ENCODE peak calls at places on chromosomes 11 and 22, in five cellular contexts. F is mammary epithelial cell, K is neuronal stem cell, Q is mesendoderm, X is K562. D is an unnamed sample.

GRCh38 chr11:128411149-128411548 is 176.2 kb downstream of the ETS1 start:
- DNase-seq in F (no peak), K (no peak), Q (no peak), X (no peak), D (no peak)

GRCh38 chr11:34192481-34193401 is 87.3 kb downstream of the NAT10 start:
- DNase-seq in F (peak; percentile 98), K (no peak), Q (peak; percentile 47), X (no peak), D (peak; percentile 13)

GRCh38 chr11:49851511-49851910 is 100.7 kb upstream of the OR4C13 start:
- DNase-seq in F (no peak), K (no peak), Q (no peak), X (no peak), D (no peak)

GRCh38 chr11:128627666-128628342 is 40.4 kb upstream of the ETS1 start:
- DNase-seq in F (no peak), K (no peak), Q (peak; percentile 81), X (no peak), D (no peak)

GRCh38 chr11:694563-695331 is at the start of gene DEAF1:
- DNase-seq in F (peak; percentile 94), K (peak; percentile 99), Q (peak; percentile 98), X (peak; percentile 83), D (peak; percentile 99)

GRCh38 chr11:93986716-93987115 is 34.4 kb upstream of the HEPHL1 start:
- DNase-seq in F (peak; percentile 77), K (no peak), Q (peak; percentile 5), X (no peak), D (no peak)

GRCh38 chr11:128814856-128815705 is 52.0 kb downstream of the KCNJ1 start:
- DNase-seq in F (peak; percentile 76), K (peak; percentile 79), Q (peak; percentile 97), X (no peak), D (peak; percentile 94)

GRCh38 chr11:31702966-31703365 is 108.2 kb downstream of the PAX6 start:
- DNase-seq in F (no peak), K (no peak), Q (peak; percentile 16), X (no peak), D (no peak)

GRCh38 chr22:36417281-36417686 is 29.5 kb upstream of the MYH9 start:
- DNase-seq in F (peak; percentile 96), K (no peak), Q (peak; percentile 72), X (no peak), D (no peak)

GRCh38 chr11:69499946-69500284 is 18.5 kb downstream of the LINC01488 start:
- DNase-seq in F (no peak), K (no peak), Q (no peak), X (no peak), D (no peak)

GRCh38 chr11:68775951-68776388 is 24.6 kb upstream of the TESMIN start:
- DNase-seq in F (peak; percentile 80), K (no peak), Q (no peak), X (no peak), D (no peak)

GRCh38 chr11:8403310-8403709 is 139.6 kb upstream of the LMO1 start:
- DNase-seq in F (no peak), K (no peak), Q (peak; percentile 4), X (no peak), D (peak; percentile 16)

GRCh38 chr11:8732748-8733241 is 50.2 kb downstream of the RPL27A start:
- DNase-seq in F (peak; percentile 66), K (no peak), Q (peak; percentile 68), X (no peak), D (no peak)

GRCh38 chr11:134682577-134682976 is 270.5 kb upstream of the B3GAT1 start:
- DNase-seq in F (no peak), K (no peak), Q (no peak), X (no peak), D (no peak)

GRCh38 chr22:28893810-28894209 is 10.4 kb downstream of the ZNRF3 start:
- DNase-seq in F (no peak), K (no peak), Q (no peak), X (no peak), D (no peak)

GRCh38 chr11:5489571-5490357 is 1.3 kb downstream of the OR52D1 start:
- DNase-seq in F (no peak), K (no peak), Q (no peak), X (no peak), D (no peak)

GRCh38 chr22:49621601-49622210 is 206.0 kb downstream of the BRD1 start:
- DNase-seq in F (no peak), K (no peak), Q (no peak), X (no peak), D (no peak)

GRCh38 chr22:24087071-24087795 is 76.1 kb downstream of the CABIN1 start:
- DNase-seq in F (no peak), K (no peak), Q (no peak), X (no peak), D (no peak)

GRCh38 chr11:57903441-57904123 is 120.1 kb upstream of the OR9Q1 start:
- DNase-seq in F (peak; percentile 88), K (no peak), Q (peak; percentile 68), X (peak; percentile 60), D (no peak)

GRCh38 chr11:94768602-94769511 is 701 bp downstream of the AMOTL1 start:
- DNase-seq in F (peak; percentile 39), K (peak; percentile 46), Q (no peak), X (peak; percentile 52), D (peak; percentile 63)

GRCh38 chr11:62713343-62713742 is 5.9 kb downstream of the GNG3 start:
- DNase-seq in F (no peak), K (no peak), Q (peak; percentile 50), X (peak; percentile 55), D (no peak)

GRCh38 chr11:86091566-86091965 is 22.7 kb upstream of the PICALM start:
- DNase-seq in F (peak; percentile 78), K (no peak), Q (peak; percentile 32), X (no peak), D (no peak)

GRCh38 chr11:1437500-1437899 is 47.8 kb downstream of the BRSK2 start:
- DNase-seq in F (no peak), K (no peak), Q (peak; percentile 84), X (peak; percentile 73), D (peak; percentile 50)

GRCh38 chr11:41836426-41836825 is 377.0 kb upstream of the LRRC4C start:
- DNase-seq in F (no peak), K (no peak), Q (no peak), X (no peak), D (no peak)

GRCh38 chr11:15671216-15671615 is 556.5 kb downstream of the INSC start:
- DNase-seq in F (no peak), K (no peak), Q (no peak), X (no peak), D (no peak)

GRCh38 chr11:13216019-13217006 is 61.3 kb upstream of the BMAL1 start:
- DNase-seq in F (peak; percentile 96), K (peak; percentile 62), Q (peak; percentile 95), X (no peak), D (peak; percentile 61)

GRCh38 chr11:18013790-18014507 is 1.1 kb upstream of the SERGEF start:
- DNase-seq in F (no peak), K (no peak), Q (peak; percentile 67), X (no peak), D (peak; percentile 24)

DNA sequence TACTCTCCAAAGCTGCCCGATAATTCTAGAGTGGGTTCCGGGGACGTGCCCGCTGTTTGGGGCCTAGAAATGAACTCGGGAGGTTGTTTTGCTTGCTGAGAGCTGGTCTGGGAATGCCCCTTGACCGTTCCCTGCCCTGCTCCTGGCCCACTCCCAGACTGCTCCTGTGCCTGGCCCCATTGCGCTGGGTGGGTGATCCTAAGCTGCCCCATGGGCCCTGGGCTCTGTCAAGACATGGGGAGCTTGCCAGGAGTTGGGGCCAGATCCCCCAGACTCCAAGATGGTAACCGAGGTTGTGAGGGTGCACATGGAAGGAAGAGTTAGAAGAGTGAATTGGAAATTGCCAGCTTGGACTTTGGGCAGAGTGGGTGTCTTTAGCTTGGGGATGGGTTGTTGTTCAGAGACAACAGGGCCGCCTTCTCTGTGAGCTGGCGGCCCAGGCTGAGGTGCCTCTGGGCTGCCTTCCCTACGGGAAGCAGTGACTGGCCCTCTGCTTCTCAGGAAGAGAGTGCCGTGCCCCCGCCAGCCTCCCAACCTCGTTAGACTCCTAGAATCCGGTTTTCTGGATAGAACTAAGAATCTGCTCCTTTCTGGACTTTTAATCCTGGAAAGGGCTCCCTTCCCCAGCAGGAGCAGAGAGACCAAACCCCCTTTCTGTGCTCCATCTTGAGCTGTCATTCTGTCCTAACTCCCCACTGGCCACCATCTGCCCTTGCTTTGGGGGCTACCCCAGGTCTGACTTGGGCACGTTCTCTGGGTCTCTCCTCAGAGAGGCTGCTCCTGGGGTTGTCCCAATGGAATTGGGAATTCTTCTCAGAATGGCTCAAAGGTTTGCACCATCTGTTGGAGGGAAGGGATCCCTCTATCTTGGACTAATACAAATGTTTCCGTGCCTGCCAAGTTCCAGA is 1.8 kb downstream of the ST3GAL4 start:
- DNase-seq in F (no peak), K (no peak), Q (no peak), X (no peak), D (no peak)
- H3K9ac ChIP-seq in F (no peak overlapping the region), K (no peak overlapping the region), Q (peak overlapping the region; percentile 6), X (no peak overlapping the region), D (no peak overlapping the region)

DNA sequence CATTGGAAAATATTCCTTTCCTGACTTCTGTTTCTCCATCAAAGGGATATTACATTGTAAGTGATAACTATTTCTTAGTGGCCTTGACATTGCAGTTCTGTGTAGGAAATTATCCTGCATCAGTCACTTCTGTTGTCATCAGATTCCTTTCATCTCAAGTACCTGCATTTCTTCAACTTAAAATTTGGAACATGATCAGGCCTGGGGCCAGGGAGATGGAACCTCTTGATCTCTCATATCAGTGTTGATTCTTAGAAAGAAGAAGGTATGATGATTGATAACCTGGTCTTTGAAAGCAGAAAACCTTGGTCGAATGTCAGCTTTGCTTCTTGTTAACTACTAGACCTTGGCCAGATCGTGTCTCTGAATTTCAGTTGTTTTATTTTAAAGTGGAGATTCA is 93.6 kb downstream of the NAV2 start:
- DNase-seq in F (no peak), K (no peak), Q (no peak), X (no peak), D (no peak)
- H3K4me1 ChIP-seq in F (peaks cover 28% of the 10 kb centered on the region), K (peaks cover 9% of the 10 kb centered on the region), Q (peaks cover 14% of the 10 kb centered on the region), X (no peaks in the 10 kb centered on the region), D (peaks cover 39% of the 10 kb centered on the region)

GRCh38 chr11:37914859-37915258 is 1316.8 kb upstream of the RAG2 start:
- DNase-seq in F (no peak), K (no peak), Q (no peak), X (no peak), D (no peak)

DNA sequence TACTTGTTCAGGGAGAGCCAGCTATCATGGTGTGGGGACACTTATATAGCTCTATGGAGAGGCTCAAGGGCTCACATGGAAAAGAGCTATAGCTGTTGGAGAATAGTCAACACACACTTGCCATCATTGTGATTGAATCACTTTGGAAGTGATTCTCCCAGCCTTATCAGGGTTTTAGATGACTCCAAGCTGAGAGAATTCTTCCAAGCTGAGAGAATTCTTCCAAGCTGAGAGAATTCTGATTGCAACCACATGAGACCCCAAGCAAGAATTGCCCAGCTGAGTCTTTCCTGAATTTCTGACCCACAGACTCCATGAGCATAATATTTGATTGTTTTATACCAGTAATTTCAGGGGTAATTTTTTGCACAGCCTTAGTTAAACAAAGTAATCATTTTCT is 1318.3 kb upstream of the RAG2 start:
- DNase-seq in F (no peak), K (no peak), Q (peak; percentile 79), X (no peak), D (no peak)
- H3K9ac ChIP-seq in F (no peak overlapping the region), K (no peak overlapping the region), Q (no peak overlapping the region), X (no peak overlapping the region), D (no peak overlapping the region)

GRCh38 chr22:39470462-39471335 is 13.9 kb downstream of the MGAT3 start:
- DNase-seq in F (no peak), K (no peak), Q (no peak), X (no peak), D (peak; percentile 48)
- H3K4me1 ChIP-seq in F (peaks cover 7% of the 10 kb centered on the region), K (peaks cover 47% of the 10 kb centered on the region), Q (peaks cover 38% of the 10 kb centered on the region), X (peaks cover 97% of the 10 kb centered on the region), D (peaks cover 51% of the 10 kb centered on the region)

D was measured in neural progenitor cell.